ENCODE peak calls at places on chromosome 2, in six cellular contexts. One of them, this sample, is unnamed.
A peak's percentile ranks its signal among the peaks of the same experiment; 100 is the strongest.

GRCh38 chr2:63086687-63087086 is 36.1 kb downstream of the OTX1 start:
- DNase-seq in HepG2: no peak
- DNase-seq in H1: no peak
- DNase-seq in GM12878: no peak
- DNase-seq in HCT116: no peak
- DNase-seq in WTC11: no peak
- DNase-seq in this sample: no peak

GRCh38 chr2:118834901-118835738 is 12.3 kb downstream of the EN1 start:
- DNase-seq in GM12878: no peak
- DNase-seq in HepG2: no peak
- DNase-seq in HCT116: no peak
- DNase-seq in H1: no peak
- DNase-seq in WTC11: no peak
- DNase-seq in this sample: no peak

GRCh38 chr2:21104030-21104660 is 19.6 kb upstream of the TDRD15 start:
- DNase-seq in WTC11: no peak
- DNase-seq in GM12878: no peak
- DNase-seq in H1: no peak
- DNase-seq in HepG2: no peak
- DNase-seq in HCT116: no peak
- DNase-seq in this sample: no peak

GRCh38 chr2:150919899-150920298 is 341.8 kb downstream of the RBM43 start:
- DNase-seq in HCT116: no peak
- DNase-seq in WTC11: no peak
- DNase-seq in GM12878: no peak
- DNase-seq in HepG2: no peak
- DNase-seq in H1: no peak
- DNase-seq in this sample: no peak

GRCh38 chr2:237885171-237885930 is 25.9 kb downstream of the RAMP1 start:
- DNase-seq in HCT116: no peak
- DNase-seq in H1: no peak
- DNase-seq in GM12878: no peak
- DNase-seq in HepG2: no peak
- DNase-seq in WTC11: no peak
- DNase-seq in this sample: no peak

GRCh38 chr2:132662742-132663141 is 7.3 kb downstream of the LYPD1 start:
- DNase-seq in WTC11: no peak
- DNase-seq in HepG2: no peak
- DNase-seq in GM12878: no peak
- DNase-seq in HCT116: no peak
- DNase-seq in H1: no peak
- DNase-seq in this sample: no peak

GRCh38 chr2:164697688-164698290 is 76.5 kb upstream of the GRB14 start:
- DNase-seq in WTC11: no peak
- DNase-seq in HCT116: peak; percentile 6
- DNase-seq in GM12878: no peak
- DNase-seq in H1: no peak
- DNase-seq in HepG2: peak; percentile 61
- DNase-seq in this sample: no peak

GRCh38 chr2:200728630-200729029 is 83.1 kb upstream of the BZW1 start:
- DNase-seq in HepG2: no peak
- DNase-seq in HCT116: no peak
- DNase-seq in WTC11: no peak
- DNase-seq in GM12878: no peak
- DNase-seq in H1: no peak
- DNase-seq in this sample: no peak

GRCh38 chr2:191122638-191123294 is 28.0 kb downstream of the STAT4 start:
- DNase-seq in HCT116: no peak
- DNase-seq in GM12878: no peak
- DNase-seq in HepG2: no peak
- DNase-seq in WTC11: no peak
- DNase-seq in H1: no peak
- DNase-seq in this sample: no peak
- TF ChIP-seq ATF3 in HCT116: no peak
- TF ChIP-seq ATF3 in GM12878: no peak
- TF ChIP-seq ATF3 in HepG2: no peak
- TF ChIP-seq ATF3 in WTC11: no peak
- TF ChIP-seq ATF3 in H1: no peak
- TF ChIP-seq ATF3 in this sample: no peak

GRCh38 chr2:182379235-182379634 is 47.6 kb downstream of the PDE1A start:
- DNase-seq in GM12878: no peak
- DNase-seq in WTC11: no peak
- DNase-seq in H1: no peak
- DNase-seq in HCT116: no peak
- DNase-seq in HepG2: no peak
- DNase-seq in this sample: no peak
- TF ChIP-seq ATF3 in GM12878: no peak
- TF ChIP-seq ATF3 in WTC11: no peak
- TF ChIP-seq ATF3 in H1: no peak
- TF ChIP-seq ATF3 in HCT116: no peak
- TF ChIP-seq ATF3 in HepG2: no peak
- TF ChIP-seq ATF3 in this sample: no peak

GRCh38 chr2:69774984-69775982 is 33.3 kb downstream of the ANXA4 start:
- DNase-seq in GM12878: no peak
- DNase-seq in WTC11: no peak
- DNase-seq in H1: no peak
- DNase-seq in HepG2: no peak
- DNase-seq in HCT116: no peak
- DNase-seq in this sample: no peak
- TF ChIP-seq ATF3 in GM12878: no peak
- TF ChIP-seq ATF3 in WTC11: no peak
- TF ChIP-seq ATF3 in H1: no peak
- TF ChIP-seq ATF3 in HepG2: no peak
- TF ChIP-seq ATF3 in HCT116: no peak
- TF ChIP-seq ATF3 in this sample: no peak

DNA sequence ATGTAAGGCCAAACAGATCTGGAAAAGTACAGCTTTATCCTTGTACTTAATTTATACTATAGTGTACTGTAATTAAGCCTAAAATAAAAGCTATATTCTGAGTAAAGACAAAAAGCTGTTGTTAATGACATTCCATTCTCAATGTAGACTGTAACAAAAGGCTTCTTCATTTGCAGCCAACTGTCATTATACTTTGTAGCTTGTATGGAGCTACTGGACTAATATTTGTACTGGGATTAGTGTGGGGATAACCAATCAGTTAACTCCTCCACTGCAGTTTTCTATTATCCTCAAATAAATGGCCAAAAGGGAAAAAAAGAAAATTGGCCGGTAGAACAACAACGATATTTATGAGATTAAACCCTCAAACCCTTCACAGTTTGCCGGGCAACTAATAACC is 66.5 kb downstream of the STK39 start:
- DNase-seq in GM12878: no peak
- DNase-seq in WTC11: no peak
- DNase-seq in HepG2: peak; percentile 94
- DNase-seq in H1: no peak
- DNase-seq in HCT116: no peak
- DNase-seq in this sample: no peak
- TF ChIP-seq ATF3 in GM12878: no peak
- TF ChIP-seq ATF3 in WTC11: no peak
- TF ChIP-seq ATF3 in HepG2: no peak
- TF ChIP-seq ATF3 in H1: no peak
- TF ChIP-seq ATF3 in HCT116: no peak
- TF ChIP-seq ATF3 in this sample: no peak

GRCh38 chr2:166148811-166149400 is 21.1 kb upstream of the SCN1A start:
- DNase-seq in WTC11: no peak
- DNase-seq in H1: no peak
- DNase-seq in HepG2: no peak
- DNase-seq in GM12878: no peak
- DNase-seq in HCT116: no peak
- DNase-seq in this sample: no peak

GRCh38 chr2:166152064-166152463 is 24.2 kb upstream of the SCN1A start:
- DNase-seq in HepG2: no peak
- DNase-seq in GM12878: no peak
- DNase-seq in WTC11: no peak
- DNase-seq in H1: no peak
- DNase-seq in HCT116: no peak
- DNase-seq in this sample: no peak

DNA sequence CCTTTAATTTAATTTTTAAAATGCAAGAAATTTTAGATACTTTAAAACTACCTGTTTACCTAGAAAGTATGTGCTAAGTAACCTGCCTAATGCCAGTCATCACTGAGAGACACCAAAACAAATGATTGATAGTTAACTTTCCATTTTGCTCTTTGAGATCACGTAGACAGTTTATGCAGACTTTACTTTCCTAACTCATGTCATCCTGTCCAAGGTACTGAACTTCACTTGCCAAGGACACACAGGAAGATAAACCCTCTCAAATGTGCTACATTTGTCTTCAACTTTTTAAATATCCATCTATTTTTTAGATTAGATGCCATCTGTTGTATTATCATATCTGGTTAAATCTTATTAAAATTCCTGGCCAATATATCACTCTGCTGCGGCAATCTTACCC is 20.1 kb upstream of the SCN1A start:
- DNase-seq in HCT116: no peak
- DNase-seq in HepG2: peak; percentile 36
- DNase-seq in H1: no peak
- DNase-seq in GM12878: no peak
- DNase-seq in WTC11: no peak
- DNase-seq in this sample: no peak
- TF ChIP-seq ATF3 in HCT116: no peak
- TF ChIP-seq ATF3 in HepG2: no peak
- TF ChIP-seq ATF3 in H1: no peak
- TF ChIP-seq ATF3 in GM12878: no peak
- TF ChIP-seq ATF3 in WTC11: no peak
- TF ChIP-seq ATF3 in this sample: no peak

GRCh38 chr2:136235451-136236418 is 117.8 kb upstream of the CXCR4 start:
- DNase-seq in HCT116: peak; percentile 95
- DNase-seq in H1: no peak
- DNase-seq in HepG2: peak; percentile 35
- DNase-seq in GM12878: no peak
- DNase-seq in WTC11: no peak
- DNase-seq in this sample: no peak

GRCh38 chr2:136238214-136238551 is 120.2 kb upstream of the CXCR4 start:
- DNase-seq in H1: no peak
- DNase-seq in HepG2: no peak
- DNase-seq in WTC11: no peak
- DNase-seq in GM12878: no peak
- DNase-seq in HCT116: no peak
- DNase-seq in this sample: no peak

GRCh38 chr2:136242100-136242499 is 124.2 kb upstream of the CXCR4 start:
- DNase-seq in HCT116: no peak
- DNase-seq in WTC11: no peak
- DNase-seq in GM12878: no peak
- DNase-seq in HepG2: no peak
- DNase-seq in H1: no peak
- DNase-seq in this sample: no peak

GRCh38 chr2:136242687-136243277 is 124.8 kb upstream of the CXCR4 start:
- DNase-seq in GM12878: no peak
- DNase-seq in H1: no peak
- DNase-seq in HCT116: no peak
- DNase-seq in WTC11: no peak
- DNase-seq in HepG2: no peak
- DNase-seq in this sample: no peak

DNA sequence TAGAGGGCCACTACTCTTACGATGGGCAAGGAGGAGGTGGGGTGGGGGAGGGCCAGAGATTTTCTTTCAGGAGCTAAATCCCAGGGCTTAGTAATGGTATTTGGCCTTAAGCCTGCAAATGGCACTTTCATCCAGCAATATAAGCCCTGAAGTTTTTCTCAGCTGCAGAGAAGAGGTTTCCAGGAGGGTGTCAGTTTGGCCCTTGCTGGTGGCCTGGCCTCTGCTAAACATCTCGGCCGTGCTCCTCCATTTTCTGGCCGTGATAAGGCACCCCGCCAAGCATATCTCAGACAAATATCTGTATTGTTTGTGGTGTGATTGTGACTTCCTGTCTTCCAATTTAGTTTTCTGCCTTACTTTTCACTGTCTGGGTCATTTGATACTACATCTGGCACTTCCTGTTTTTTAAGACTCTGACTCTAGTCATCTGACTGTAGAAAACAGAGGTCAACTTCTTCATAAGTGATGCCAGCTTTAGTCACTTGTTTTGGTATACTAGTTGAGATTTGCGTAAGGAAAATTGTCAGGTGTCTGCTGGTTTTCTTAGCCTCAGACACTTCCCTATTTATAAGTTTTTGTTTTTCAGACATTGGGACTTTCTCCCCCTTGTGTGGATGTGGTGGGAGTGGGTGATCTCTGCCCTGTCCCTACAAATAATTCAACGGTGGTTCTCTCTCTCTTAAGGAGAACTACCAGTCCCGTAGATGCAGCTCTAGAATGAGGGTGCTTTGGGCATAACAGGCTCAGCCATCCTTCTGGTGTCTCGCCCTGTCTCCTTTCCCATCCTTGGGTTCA is 120.8 kb upstream of the CXCR4 start:
- DNase-seq in H1: no peak
- DNase-seq in WTC11: no peak
- DNase-seq in GM12878: peak; percentile 78
- DNase-seq in HCT116: no peak
- DNase-seq in HepG2: no peak
- DNase-seq in this sample: no peak
- TF ChIP-seq ATF3 in H1: no peak
- TF ChIP-seq ATF3 in WTC11: no peak
- TF ChIP-seq ATF3 in GM12878: no peak
- TF ChIP-seq ATF3 in HCT116: no peak
- TF ChIP-seq ATF3 in HepG2: no peak
- TF ChIP-seq ATF3 in this sample: no peak

DNA sequence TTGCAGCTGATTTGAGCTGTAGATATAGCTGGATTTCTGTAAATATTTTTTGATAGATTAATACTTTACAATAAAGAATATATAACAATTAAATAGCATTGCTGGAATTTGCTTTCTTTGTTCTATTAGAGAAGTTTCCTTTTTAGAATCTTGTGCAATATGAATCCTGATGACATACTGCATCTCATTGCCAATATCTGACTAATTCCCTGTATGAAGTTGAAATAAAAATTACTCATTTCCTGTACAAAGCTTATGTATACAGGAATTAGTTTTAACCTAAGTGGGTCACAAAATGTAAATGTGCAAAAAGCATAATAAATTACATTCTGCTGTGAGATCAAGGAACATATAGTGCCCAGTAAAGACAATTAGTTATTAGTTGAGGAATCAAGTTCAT is 72.8 kb upstream of the TMEFF2 start:
- DNase-seq in HepG2: no peak
- DNase-seq in GM12878: no peak
- DNase-seq in HCT116: no peak
- DNase-seq in WTC11: no peak
- DNase-seq in H1: no peak
- DNase-seq in this sample: no peak
- TF ChIP-seq ATF3 in HepG2: no peak
- TF ChIP-seq ATF3 in GM12878: no peak
- TF ChIP-seq ATF3 in HCT116: no peak
- TF ChIP-seq ATF3 in WTC11: no peak
- TF ChIP-seq ATF3 in H1: no peak
- TF ChIP-seq ATF3 in this sample: no peak

DNA sequence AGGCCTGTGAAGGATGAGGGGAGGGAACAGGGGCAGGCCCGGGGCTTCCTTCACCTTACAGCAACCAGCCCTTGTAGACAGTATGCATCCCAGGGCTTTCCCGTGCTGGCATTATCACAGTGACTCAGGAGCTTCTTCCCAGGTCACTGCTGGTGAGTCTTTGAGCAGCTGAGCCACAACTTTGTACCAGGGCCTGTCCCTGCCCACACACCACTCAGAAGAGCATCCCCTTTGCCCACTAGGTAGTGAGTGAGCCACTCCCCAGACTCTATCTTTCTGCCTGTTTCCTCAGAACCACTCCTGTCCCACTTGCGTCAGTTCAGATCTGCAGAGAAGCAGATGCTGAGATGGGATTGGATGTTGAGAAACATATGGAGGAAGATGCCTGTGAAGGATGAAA is 69.6 kb upstream of the ALPP start:
- DNase-seq in H1: no peak
- DNase-seq in WTC11: no peak
- DNase-seq in GM12878: no peak
- DNase-seq in HCT116: no peak
- DNase-seq in HepG2: no peak
- DNase-seq in this sample: no peak
- TF ChIP-seq ATF3 in H1: no peak
- TF ChIP-seq ATF3 in WTC11: no peak
- TF ChIP-seq ATF3 in GM12878: no peak
- TF ChIP-seq ATF3 in HCT116: no peak
- TF ChIP-seq ATF3 in HepG2: no peak
- TF ChIP-seq ATF3 in this sample: no peak